ENCODE peak calls at places on chromosome 3, in four cellular contexts. X is heart left ventricle, F is prostate gland, T is posterior cingulate gyrus. U is an unnamed sample.

GRCh38 chr3:14513566-14514322 is 26.4 kb downstream of the GRIP2 start:
- DNase-seq in X (peak), F (no peak), T (no peak), U (no peak)

GRCh38 chr3:117885046-117885445 is 1149.6 kb downstream of the IGSF11 start:
- DNase-seq in X (no peak), F (no peak), T (no peak), U (no peak)

GRCh38 chr3:39317571-39318169 is 11.8 kb upstream of the CCR8 start:
- DNase-seq in X (no peak), F (no peak), T (no peak), U (no peak)

GRCh38 chr3:119911748-119912147 is 129.8 kb downstream of the NR1I2 start:
- DNase-seq in X (no peak), F (no peak), T (no peak), U (no peak)

GRCh38 chr3:57077630-57078365 is 17.3 kb downstream of the SPATA12 start:
- DNase-seq in X (no peak), F (no peak), T (no peak), U (no peak)

GRCh38 chr3:114363554-114364202 is 69.8 kb downstream of the TIGIT start:
- DNase-seq in X (no peak), F (no peak), T (no peak), U (no peak)

GRCh38 chr3:97804471-97804870 is 17.3 kb upstream of the CRYBG3 start:
- DNase-seq in X (no peak), F (no peak), T (no peak), U (no peak)

GRCh38 chr3:170760174-170760526 is 109.8 kb downstream of the RPL22L1 start:
- DNase-seq in X (no peak), F (no peak), T (no peak), U (no peak)

GRCh38 chr3:43747641-43748040 is 56.9 kb downstream of the ABHD5 start:
- DNase-seq in X (no peak), F (no peak), T (no peak), U (no peak)

GRCh38 chr3:45320986-45321385 is 67.4 kb upstream of the LARS2 start:
- DNase-seq in X (no peak), F (no peak), T (no peak), U (no peak)

GRCh38 chr3:48403533-48404439 is 26.1 kb downstream of the PLXNB1 start:
- DNase-seq in X (no peak), F (peak), T (no peak), U (no peak)

U was measured in occipital lobe.